ENCODE peak calls at places on chromosomes 16 and 17, in nine cellular contexts. One of them, this sample, is unnamed.

GRCh38 chr17:7834554-7834890 is 505 bp downstream of the KDM6B start:
- DNase-seq in NCI-H1436 treated with DMSO at 0.1 percent for 48 hours: no peak
- DNase-seq in NCI-H345: peak; percentile 37
- DNase-seq in stimulated activated naive CD8-positive, alpha-beta T cell treated with anti-CD3 and anti-CD28 coated beads, Interleukin-15, amount 100 ng/mL, for 72 hours: no peak
- DNase-seq in stimulated activated CD8-positive, alpha-beta memory T cell treated with anti-CD3 and anti-CD28 coated beads, Interleukin-2, amount 100 ng/mL, for 48 hours: no peak
- DNase-seq in T-helper 9 cell: peak; percentile 66
- DNase-seq in activated naive CD4-positive, alpha-beta T cell treated with anti-CD3 and anti-CD28 coated beads for 36 hours: peak; percentile 55
- DNase-seq in H7: peak; percentile 75
- DNase-seq in head of caudate nucleus: peak; percentile 38
- DNase-seq in this sample: peak; percentile 53

GRCh38 chr17:69175812-69176517 is 34.3 kb upstream of the ABCA6 start:
- DNase-seq in stimulated activated naive CD8-positive, alpha-beta T cell treated with anti-CD3 and anti-CD28 coated beads, Interleukin-15, amount 100 ng/mL, for 72 hours: no peak
- DNase-seq in stimulated activated CD8-positive, alpha-beta memory T cell treated with anti-CD3 and anti-CD28 coated beads, Interleukin-2, amount 100 ng/mL, for 48 hours: no peak
- DNase-seq in T-helper 9 cell: no peak
- DNase-seq in NCI-H345: no peak
- DNase-seq in head of caudate nucleus: no peak
- DNase-seq in activated naive CD4-positive, alpha-beta T cell treated with anti-CD3 and anti-CD28 coated beads for 36 hours: no peak
- DNase-seq in NCI-H1436 treated with DMSO at 0.1 percent for 48 hours: no peak
- DNase-seq in H7: no peak
- DNase-seq in this sample: no peak

GRCh38 chr16:798666-799065 is 1.9 kb downstream of the GNG13 start:
- DNase-seq in H7: no peak
- DNase-seq in activated naive CD4-positive, alpha-beta T cell treated with anti-CD3 and anti-CD28 coated beads for 36 hours: no peak
- DNase-seq in T-helper 9 cell: no peak
- DNase-seq in NCI-H345: no peak
- DNase-seq in stimulated activated naive CD8-positive, alpha-beta T cell treated with anti-CD3 and anti-CD28 coated beads, Interleukin-15, amount 100 ng/mL, for 72 hours: no peak
- DNase-seq in NCI-H1436 treated with DMSO at 0.1 percent for 48 hours: no peak
- DNase-seq in stimulated activated CD8-positive, alpha-beta memory T cell treated with anti-CD3 and anti-CD28 coated beads, Interleukin-2, amount 100 ng/mL, for 48 hours: no peak
- DNase-seq in head of caudate nucleus: no peak
- DNase-seq in this sample: no peak

GRCh38 chr17:46013127-46013501 is 14.1 kb downstream of the STH start:
- DNase-seq in H7: no peak
- DNase-seq in head of caudate nucleus: no peak
- DNase-seq in activated naive CD4-positive, alpha-beta T cell treated with anti-CD3 and anti-CD28 coated beads for 36 hours: no peak
- DNase-seq in T-helper 9 cell: no peak
- DNase-seq in NCI-H1436 treated with DMSO at 0.1 percent for 48 hours: no peak
- DNase-seq in stimulated activated CD8-positive, alpha-beta memory T cell treated with anti-CD3 and anti-CD28 coated beads, Interleukin-2, amount 100 ng/mL, for 48 hours: no peak
- DNase-seq in NCI-H345: no peak
- DNase-seq in stimulated activated naive CD8-positive, alpha-beta T cell treated with anti-CD3 and anti-CD28 coated beads, Interleukin-15, amount 100 ng/mL, for 72 hours: no peak
- DNase-seq in this sample: no peak

GRCh38 chr17:78664476-78665384 is 87.5 kb upstream of the DNAH17 start:
- DNase-seq in activated naive CD4-positive, alpha-beta T cell treated with anti-CD3 and anti-CD28 coated beads for 36 hours: no peak
- DNase-seq in T-helper 9 cell: no peak
- DNase-seq in stimulated activated naive CD8-positive, alpha-beta T cell treated with anti-CD3 and anti-CD28 coated beads, Interleukin-15, amount 100 ng/mL, for 72 hours: no peak
- DNase-seq in stimulated activated CD8-positive, alpha-beta memory T cell treated with anti-CD3 and anti-CD28 coated beads, Interleukin-2, amount 100 ng/mL, for 48 hours: no peak
- DNase-seq in head of caudate nucleus: no peak
- DNase-seq in H7: no peak
- DNase-seq in NCI-H1436 treated with DMSO at 0.1 percent for 48 hours: no peak
- DNase-seq in NCI-H345: no peak
- DNase-seq in this sample: no peak

GRCh38 chr17:62062936-62063335 is 2.1 kb downstream of the MED13 start:
- DNase-seq in activated naive CD4-positive, alpha-beta T cell treated with anti-CD3 and anti-CD28 coated beads for 36 hours: no peak
- DNase-seq in stimulated activated naive CD8-positive, alpha-beta T cell treated with anti-CD3 and anti-CD28 coated beads, Interleukin-15, amount 100 ng/mL, for 72 hours: no peak
- DNase-seq in head of caudate nucleus: no peak
- DNase-seq in NCI-H1436 treated with DMSO at 0.1 percent for 48 hours: no peak
- DNase-seq in H7: no peak
- DNase-seq in stimulated activated CD8-positive, alpha-beta memory T cell treated with anti-CD3 and anti-CD28 coated beads, Interleukin-2, amount 100 ng/mL, for 48 hours: no peak
- DNase-seq in T-helper 9 cell: no peak
- DNase-seq in NCI-H345: no peak
- DNase-seq in this sample: no peak

GRCh38 chr16:19094542-19095365 is 19.0 kb upstream of the ITPRIPL2 start:
- DNase-seq in H7: no peak
- DNase-seq in activated naive CD4-positive, alpha-beta T cell treated with anti-CD3 and anti-CD28 coated beads for 36 hours: no peak
- DNase-seq in stimulated activated naive CD8-positive, alpha-beta T cell treated with anti-CD3 and anti-CD28 coated beads, Interleukin-15, amount 100 ng/mL, for 72 hours: no peak
- DNase-seq in T-helper 9 cell: no peak
- DNase-seq in stimulated activated CD8-positive, alpha-beta memory T cell treated with anti-CD3 and anti-CD28 coated beads, Interleukin-2, amount 100 ng/mL, for 48 hours: no peak
- DNase-seq in NCI-H345: no peak
- DNase-seq in NCI-H1436 treated with DMSO at 0.1 percent for 48 hours: no peak
- DNase-seq in head of caudate nucleus: no peak
- DNase-seq in this sample: no peak

GRCh38 chr17:43434902-43435319 is 36.1 kb downstream of the ARL4D start:
- DNase-seq in head of caudate nucleus: no peak
- DNase-seq in stimulated activated CD8-positive, alpha-beta memory T cell treated with anti-CD3 and anti-CD28 coated beads, Interleukin-2, amount 100 ng/mL, for 48 hours: no peak
- DNase-seq in T-helper 9 cell: no peak
- DNase-seq in H7: no peak
- DNase-seq in NCI-H1436 treated with DMSO at 0.1 percent for 48 hours: no peak
- DNase-seq in stimulated activated naive CD8-positive, alpha-beta T cell treated with anti-CD3 and anti-CD28 coated beads, Interleukin-15, amount 100 ng/mL, for 72 hours: no peak
- DNase-seq in activated naive CD4-positive, alpha-beta T cell treated with anti-CD3 and anti-CD28 coated beads for 36 hours: no peak
- DNase-seq in NCI-H345: no peak
- DNase-seq in this sample: no peak

GRCh38 chr16:11398136-11398535 is 52.9 kb downstream of the RMI2 start:
- DNase-seq in stimulated activated CD8-positive, alpha-beta memory T cell treated with anti-CD3 and anti-CD28 coated beads, Interleukin-2, amount 100 ng/mL, for 48 hours: no peak
- DNase-seq in stimulated activated naive CD8-positive, alpha-beta T cell treated with anti-CD3 and anti-CD28 coated beads, Interleukin-15, amount 100 ng/mL, for 72 hours: no peak
- DNase-seq in activated naive CD4-positive, alpha-beta T cell treated with anti-CD3 and anti-CD28 coated beads for 36 hours: no peak
- DNase-seq in H7: peak; percentile 41
- DNase-seq in NCI-H345: no peak
- DNase-seq in T-helper 9 cell: no peak
- DNase-seq in NCI-H1436 treated with DMSO at 0.1 percent for 48 hours: no peak
- DNase-seq in head of caudate nucleus: peak; percentile 10
- DNase-seq in this sample: no peak

GRCh38 chr16:9053006-9053601 is 38.3 kb upstream of the HAPSTR1 start:
- DNase-seq in stimulated activated naive CD8-positive, alpha-beta T cell treated with anti-CD3 and anti-CD28 coated beads, Interleukin-15, amount 100 ng/mL, for 72 hours: no peak
- DNase-seq in NCI-H345: no peak
- DNase-seq in T-helper 9 cell: no peak
- DNase-seq in head of caudate nucleus: peak; percentile 51
- DNase-seq in NCI-H1436 treated with DMSO at 0.1 percent for 48 hours: no peak
- DNase-seq in H7: peak; percentile 89
- DNase-seq in stimulated activated CD8-positive, alpha-beta memory T cell treated with anti-CD3 and anti-CD28 coated beads, Interleukin-2, amount 100 ng/mL, for 48 hours: no peak
- DNase-seq in activated naive CD4-positive, alpha-beta T cell treated with anti-CD3 and anti-CD28 coated beads for 36 hours: peak; percentile 25
- DNase-seq in this sample: peak; percentile 21

GRCh38 chr16:13298676-13299075 is 397.3 kb downstream of the SHISA9 start:
- DNase-seq in activated naive CD4-positive, alpha-beta T cell treated with anti-CD3 and anti-CD28 coated beads for 36 hours: no peak
- DNase-seq in NCI-H1436 treated with DMSO at 0.1 percent for 48 hours: no peak
- DNase-seq in T-helper 9 cell: no peak
- DNase-seq in stimulated activated CD8-positive, alpha-beta memory T cell treated with anti-CD3 and anti-CD28 coated beads, Interleukin-2, amount 100 ng/mL, for 48 hours: no peak
- DNase-seq in stimulated activated naive CD8-positive, alpha-beta T cell treated with anti-CD3 and anti-CD28 coated beads, Interleukin-15, amount 100 ng/mL, for 72 hours: no peak
- DNase-seq in head of caudate nucleus: no peak
- DNase-seq in H7: no peak
- DNase-seq in NCI-H345: no peak
- DNase-seq in this sample: no peak

GRCh38 chr16:77288222-77288621 is 89.0 kb downstream of the SYCE1L start:
- DNase-seq in NCI-H345: no peak
- DNase-seq in activated naive CD4-positive, alpha-beta T cell treated with anti-CD3 and anti-CD28 coated beads for 36 hours: no peak
- DNase-seq in stimulated activated naive CD8-positive, alpha-beta T cell treated with anti-CD3 and anti-CD28 coated beads, Interleukin-15, amount 100 ng/mL, for 72 hours: no peak
- DNase-seq in stimulated activated CD8-positive, alpha-beta memory T cell treated with anti-CD3 and anti-CD28 coated beads, Interleukin-2, amount 100 ng/mL, for 48 hours: no peak
- DNase-seq in T-helper 9 cell: no peak
- DNase-seq in head of caudate nucleus: no peak
- DNase-seq in H7: no peak
- DNase-seq in NCI-H1436 treated with DMSO at 0.1 percent for 48 hours: no peak
- DNase-seq in this sample: no peak

GRCh38 chr16:82750078-82750477 is 123.3 kb downstream of the CDH13 start:
- DNase-seq in T-helper 9 cell: no peak
- DNase-seq in H7: no peak
- DNase-seq in NCI-H1436 treated with DMSO at 0.1 percent for 48 hours: no peak
- DNase-seq in activated naive CD4-positive, alpha-beta T cell treated with anti-CD3 and anti-CD28 coated beads for 36 hours: no peak
- DNase-seq in stimulated activated naive CD8-positive, alpha-beta T cell treated with anti-CD3 and anti-CD28 coated beads, Interleukin-15, amount 100 ng/mL, for 72 hours: no peak
- DNase-seq in head of caudate nucleus: no peak
- DNase-seq in stimulated activated CD8-positive, alpha-beta memory T cell treated with anti-CD3 and anti-CD28 coated beads, Interleukin-2, amount 100 ng/mL, for 48 hours: no peak
- DNase-seq in NCI-H345: no peak
- DNase-seq in this sample: no peak